ENCODE peak calls at places on chromosomes 4 and X, in five cellular contexts. One of them, this sample, is unnamed.
A peak's percentile ranks its signal among the peaks of the same experiment; 100 is the strongest.

GRCh38 chr4:47287735-47288134 is 175.8 kb downstream of the COMMD8 start:
- DNase-seq in Ammon's horn: no peak
- DNase-seq in iris pigment epithelial cell: peak; percentile 78
- DNase-seq in germinal center: no peak
- DNase-seq in PC-3: peak; percentile 5
- DNase-seq in this sample: no peak

GRCh38 chrX:77436682-77437081 is 10.5 kb upstream of the FGF16 start:
- DNase-seq in PC-3: peak; percentile 79
- DNase-seq in iris pigment epithelial cell: peak; percentile 58
- DNase-seq in Ammon's horn: no peak
- DNase-seq in germinal center: no peak
- DNase-seq in this sample: no peak

GRCh38 chr4:76712564-76712963 is 185.4 kb downstream of the SOWAHB start:
- DNase-seq in Ammon's horn: no peak
- DNase-seq in PC-3: peak; percentile 49
- DNase-seq in iris pigment epithelial cell: no peak
- DNase-seq in germinal center: no peak
- DNase-seq in this sample: no peak

GRCh38 chr4:112377127-112377635 is 80.0 kb downstream of the ALPK1 start:
- DNase-seq in PC-3: no peak
- DNase-seq in Ammon's horn: no peak
- DNase-seq in germinal center: peak; percentile 8
- DNase-seq in iris pigment epithelial cell: no peak
- DNase-seq in this sample: no peak

GRCh38 chrX:130097507-130098201 is 12.6 kb downstream of the ELF4 start:
- DNase-seq in germinal center: no peak
- DNase-seq in Ammon's horn: no peak
- DNase-seq in iris pigment epithelial cell: no peak
- DNase-seq in PC-3: no peak
- DNase-seq in this sample: no peak

GRCh38 chr4:84499065-84499982 is at the start of gene NKX6-1:
- DNase-seq in germinal center: peak; percentile 38
- DNase-seq in PC-3: peak; percentile 91
- DNase-seq in iris pigment epithelial cell: peak; percentile 38
- DNase-seq in Ammon's horn: peak; percentile 59
- DNase-seq in this sample: peak; percentile 90

GRCh38 chr4:30443289-30443688 is 276.9 kb upstream of the PCDH7 start:
- DNase-seq in iris pigment epithelial cell: no peak
- DNase-seq in Ammon's horn: no peak
- DNase-seq in germinal center: no peak
- DNase-seq in PC-3: no peak
- DNase-seq in this sample: no peak

GRCh38 chr4:88937081-88937480 is 119.9 kb downstream of the FAM13A start:
- DNase-seq in germinal center: no peak
- DNase-seq in iris pigment epithelial cell: peak; percentile 81
- DNase-seq in PC-3: peak; percentile 46
- DNase-seq in Ammon's horn: no peak
- DNase-seq in this sample: no peak

GRCh38 chr4:184487503-184487902 is 13.2 kb upstream of the IRF2 start:
- DNase-seq in germinal center: no peak
- DNase-seq in Ammon's horn: no peak
- DNase-seq in iris pigment epithelial cell: no peak
- DNase-seq in PC-3: peak; percentile 43
- DNase-seq in this sample: no peak

GRCh38 chrX:69093960-69094935 is 71.0 kb downstream of the PJA1 start:
- DNase-seq in germinal center: peak; percentile 36
- DNase-seq in iris pigment epithelial cell: peak; percentile 62
- DNase-seq in Ammon's horn: peak; percentile 62
- DNase-seq in PC-3: peak; percentile 67
- DNase-seq in this sample: peak; percentile 46

GRCh38 chr4:185587444-185588161 is 52.3 kb upstream of the PDLIM3 start:
- DNase-seq in PC-3: no peak
- DNase-seq in iris pigment epithelial cell: no peak
- DNase-seq in germinal center: peak; percentile 82
- DNase-seq in Ammon's horn: no peak
- DNase-seq in this sample: peak; percentile 53

GRCh38 chr4:6591305-6591704 is 16.3 kb downstream of the MAN2B2 start:
- DNase-seq in iris pigment epithelial cell: no peak
- DNase-seq in Ammon's horn: no peak
- DNase-seq in germinal center: peak; percentile 86
- DNase-seq in PC-3: no peak
- DNase-seq in this sample: no peak

GRCh38 chrX:71950066-71950465 is 39.4 kb downstream of the NHSL2 start:
- DNase-seq in iris pigment epithelial cell: no peak
- DNase-seq in germinal center: no peak
- DNase-seq in PC-3: no peak
- DNase-seq in Ammon's horn: peak; percentile 9
- DNase-seq in this sample: no peak

GRCh38 chr4:11631416-11631815 is 202.7 kb upstream of the HS3ST1 start:
- DNase-seq in germinal center: no peak
- DNase-seq in Ammon's horn: no peak
- DNase-seq in iris pigment epithelial cell: no peak
- DNase-seq in PC-3: peak; percentile 45
- DNase-seq in this sample: no peak

GRCh38 chrX:107205770-107206696 is at the start of the genes DNAAF6 and NUP62CL:
- DNase-seq in PC-3: peak; percentile 70
- DNase-seq in germinal center: peak; percentile 72
- DNase-seq in iris pigment epithelial cell: peak; percentile 6
- DNase-seq in Ammon's horn: peak; percentile 36
- DNase-seq in this sample: peak; percentile 82

GRCh38 chr4:176601156-176601555 is 191.6 kb downstream of the VEGFC start:
- DNase-seq in germinal center: no peak
- DNase-seq in Ammon's horn: no peak
- DNase-seq in PC-3: no peak
- DNase-seq in iris pigment epithelial cell: no peak
- DNase-seq in this sample: no peak

GRCh38 chrX:56000169-56000568 is 232.0 kb upstream of the KLF8 start:
- DNase-seq in iris pigment epithelial cell: no peak
- DNase-seq in Ammon's horn: no peak
- DNase-seq in germinal center: no peak
- DNase-seq in PC-3: no peak
- DNase-seq in this sample: no peak

GRCh38 chr4:176587920-176588319 is 204.8 kb downstream of the VEGFC start:
- DNase-seq in iris pigment epithelial cell: peak; percentile 96
- DNase-seq in Ammon's horn: no peak
- DNase-seq in germinal center: no peak
- DNase-seq in PC-3: no peak
- DNase-seq in this sample: no peak

GRCh38 chrX:109472939-109473713 is 8.8 kb downstream of the GUCY2F start:
- DNase-seq in germinal center: peak; percentile 2
- DNase-seq in Ammon's horn: no peak
- DNase-seq in PC-3: peak; percentile 28
- DNase-seq in iris pigment epithelial cell: peak; percentile 51
- DNase-seq in this sample: peak; percentile 60

GRCh38 chrX:70262952-70263567 is 3.1 kb upstream of the P2RY4 start:
- DNase-seq in germinal center: peak; percentile 16
- DNase-seq in Ammon's horn: peak; percentile 2
- DNase-seq in PC-3: peak; percentile 80
- DNase-seq in iris pigment epithelial cell: peak; percentile 29
- DNase-seq in this sample: peak; percentile 56

GRCh38 chrX:139864613-139865012 is 68.2 kb downstream of the ATP11C start:
- DNase-seq in germinal center: no peak
- DNase-seq in Ammon's horn: no peak
- DNase-seq in PC-3: no peak
- DNase-seq in iris pigment epithelial cell: no peak
- DNase-seq in this sample: no peak

GRCh38 chr4:114272226-114272625 is 292.8 kb upstream of the ARSJ start:
- DNase-seq in Ammon's horn: no peak
- DNase-seq in germinal center: no peak
- DNase-seq in PC-3: peak; percentile 83
- DNase-seq in iris pigment epithelial cell: peak; percentile 99
- DNase-seq in this sample: no peak

GRCh38 chr4:8144359-8144758 is 14.3 kb downstream of the ABLIM2 start:
- DNase-seq in PC-3: no peak
- DNase-seq in iris pigment epithelial cell: no peak
- DNase-seq in Ammon's horn: peak; percentile 54
- DNase-seq in germinal center: no peak
- DNase-seq in this sample: no peak

GRCh38 chr4:26404597-26405323 is 83.9 kb downstream of the RBPJ start:
- DNase-seq in Ammon's horn: no peak
- DNase-seq in PC-3: no peak
- DNase-seq in germinal center: no peak
- DNase-seq in iris pigment epithelial cell: no peak
- DNase-seq in this sample: no peak

GRCh38 chr4:6616087-6616995 is 24.1 kb upstream of the MRFAP1 start:
- DNase-seq in PC-3: no peak
- DNase-seq in iris pigment epithelial cell: no peak
- DNase-seq in germinal center: no peak
- DNase-seq in Ammon's horn: no peak
- DNase-seq in this sample: no peak

GRCh38 chr4:108029321-108029720 is 39.6 kb downstream of the HADH start:
- DNase-seq in germinal center: no peak
- DNase-seq in iris pigment epithelial cell: no peak
- DNase-seq in PC-3: no peak
- DNase-seq in Ammon's horn: no peak
- DNase-seq in this sample: no peak

GRCh38 chrX:79530310-79531108 is 163.4 kb upstream of the ITM2A start:
- DNase-seq in PC-3: no peak
- DNase-seq in iris pigment epithelial cell: no peak
- DNase-seq in Ammon's horn: no peak
- DNase-seq in germinal center: no peak
- DNase-seq in this sample: no peak

GRCh38 chr4:76562161-76562560 is 127.1 kb downstream of the SHROOM3 start:
- DNase-seq in PC-3: peak; percentile 69
- DNase-seq in germinal center: no peak
- DNase-seq in iris pigment epithelial cell: peak; percentile 91
- DNase-seq in Ammon's horn: no peak
- DNase-seq in this sample: no peak

GRCh38 chr4:92198711-92199110 is 105.1 kb upstream of the GRID2 start:
- DNase-seq in Ammon's horn: no peak
- DNase-seq in PC-3: peak; percentile 53
- DNase-seq in iris pigment epithelial cell: peak; percentile 62
- DNase-seq in germinal center: no peak
- DNase-seq in this sample: no peak

GRCh38 chr4:40316333-40316781 is 18.8 kb upstream of the CHRNA9 start:
- DNase-seq in germinal center: no peak
- DNase-seq in PC-3: peak; percentile 70
- DNase-seq in Ammon's horn: peak; percentile 63
- DNase-seq in iris pigment epithelial cell: peak; percentile 93
- DNase-seq in this sample: no peak